ENCODE peak calls at places on chromosomes 11 and 22, in six cellular contexts. One of them, this sample, is unnamed.

GRCh38 chr11:66689661-66690590 is 12.2 kb upstream of the RBM4B start:
- DNase-seq in stimulated activated CD4-positive, alpha-beta T cell treated with anti-CD3 and anti-CD28 coated beads, TNF-alpha, amount 100 ng/mL, for 48 hours: no peak
- DNase-seq in AML-193: no peak
- DNase-seq in fibroblast of mammary gland: no peak
- DNase-seq in heart right ventricle: no peak
- DNase-seq in stomach: no peak
- DNase-seq in this sample: no peak

GRCh38 chr11:66559141-66559861 is 9.1 kb downstream of the CTSF start:
- DNase-seq in heart right ventricle: no peak
- DNase-seq in AML-193: no peak
- DNase-seq in stimulated activated CD4-positive, alpha-beta T cell treated with anti-CD3 and anti-CD28 coated beads, TNF-alpha, amount 100 ng/mL, for 48 hours: no peak
- DNase-seq in fibroblast of mammary gland: peak
- DNase-seq in stomach: peak
- DNase-seq in this sample: no peak

GRCh38 chr11:114166897-114167323 is 107.4 kb downstream of the ZBTB16 start:
- DNase-seq in fibroblast of mammary gland: peak
- DNase-seq in heart right ventricle: no peak
- DNase-seq in stimulated activated CD4-positive, alpha-beta T cell treated with anti-CD3 and anti-CD28 coated beads, TNF-alpha, amount 100 ng/mL, for 48 hours: no peak
- DNase-seq in stomach: no peak
- DNase-seq in AML-193: peak
- DNase-seq in this sample: no peak

GRCh38 chr22:39388261-39389011 is 11.1 kb upstream of the TAB1 start:
- DNase-seq in stomach: peak
- DNase-seq in AML-193: peak
- DNase-seq in stimulated activated CD4-positive, alpha-beta T cell treated with anti-CD3 and anti-CD28 coated beads, TNF-alpha, amount 100 ng/mL, for 48 hours: peak
- DNase-seq in heart right ventricle: peak
- DNase-seq in fibroblast of mammary gland: peak
- DNase-seq in this sample: peak

GRCh38 chr11:126318642-126319373 is 14.9 kb downstream of the DCPS start:
- DNase-seq in stimulated activated CD4-positive, alpha-beta T cell treated with anti-CD3 and anti-CD28 coated beads, TNF-alpha, amount 100 ng/mL, for 48 hours: no peak
- DNase-seq in AML-193: peak
- DNase-seq in heart right ventricle: peak
- DNase-seq in stomach: no peak
- DNase-seq in fibroblast of mammary gland: peak
- DNase-seq in this sample: no peak

GRCh38 chr11:13338437-13339069 is 61.0 kb downstream of the BMAL1 start:
- DNase-seq in fibroblast of mammary gland: peak
- DNase-seq in AML-193: no peak
- DNase-seq in stomach: no peak
- DNase-seq in heart right ventricle: no peak
- DNase-seq in stimulated activated CD4-positive, alpha-beta T cell treated with anti-CD3 and anti-CD28 coated beads, TNF-alpha, amount 100 ng/mL, for 48 hours: no peak
- DNase-seq in this sample: no peak

GRCh38 chr11:20909995-20910726 is 240.8 kb downstream of the NELL1 start:
- DNase-seq in fibroblast of mammary gland: no peak
- DNase-seq in heart right ventricle: no peak
- DNase-seq in stimulated activated CD4-positive, alpha-beta T cell treated with anti-CD3 and anti-CD28 coated beads, TNF-alpha, amount 100 ng/mL, for 48 hours: no peak
- DNase-seq in stomach: no peak
- DNase-seq in AML-193: no peak
- DNase-seq in this sample: no peak

GRCh38 chr11:34299284-34299961 is 58.4 kb downstream of the ABTB2 start:
- DNase-seq in AML-193: no peak
- DNase-seq in heart right ventricle: no peak
- DNase-seq in stomach: no peak
- DNase-seq in stimulated activated CD4-positive, alpha-beta T cell treated with anti-CD3 and anti-CD28 coated beads, TNF-alpha, amount 100 ng/mL, for 48 hours: no peak
- DNase-seq in fibroblast of mammary gland: no peak
- DNase-seq in this sample: no peak

GRCh38 chr22:33896801-33897620 is 23.3 kb downstream of the LARGE1 start:
- DNase-seq in heart right ventricle: no peak
- DNase-seq in stomach: no peak
- DNase-seq in AML-193: no peak
- DNase-seq in fibroblast of mammary gland: peak
- DNase-seq in stimulated activated CD4-positive, alpha-beta T cell treated with anti-CD3 and anti-CD28 coated beads, TNF-alpha, amount 100 ng/mL, for 48 hours: no peak
- DNase-seq in this sample: no peak

GRCh38 chr11:132238331-132238730 is 867.9 kb downstream of the NTM start:
- DNase-seq in fibroblast of mammary gland: no peak
- DNase-seq in AML-193: no peak
- DNase-seq in heart right ventricle: no peak
- DNase-seq in stimulated activated CD4-positive, alpha-beta T cell treated with anti-CD3 and anti-CD28 coated beads, TNF-alpha, amount 100 ng/mL, for 48 hours: no peak
- DNase-seq in stomach: no peak
- DNase-seq in this sample: no peak

GRCh38 chr22:27032121-27032761 is 374.9 kb downstream of the MIAT start:
- DNase-seq in heart right ventricle: no peak
- DNase-seq in stimulated activated CD4-positive, alpha-beta T cell treated with anti-CD3 and anti-CD28 coated beads, TNF-alpha, amount 100 ng/mL, for 48 hours: no peak
- DNase-seq in stomach: no peak
- DNase-seq in AML-193: no peak
- DNase-seq in fibroblast of mammary gland: no peak
- DNase-seq in this sample: no peak

GRCh38 chr11:64745219-64745522 is 1.2 kb upstream of the RASGRP2 start:
- DNase-seq in stimulated activated CD4-positive, alpha-beta T cell treated with anti-CD3 and anti-CD28 coated beads, TNF-alpha, amount 100 ng/mL, for 48 hours: no peak
- DNase-seq in heart right ventricle: peak
- DNase-seq in AML-193: peak
- DNase-seq in fibroblast of mammary gland: no peak
- DNase-seq in stomach: peak
- DNase-seq in this sample: peak

GRCh38 chr22:49608228-49608627 is 219.4 kb downstream of the BRD1 start:
- DNase-seq in stimulated activated CD4-positive, alpha-beta T cell treated with anti-CD3 and anti-CD28 coated beads, TNF-alpha, amount 100 ng/mL, for 48 hours: no peak
- DNase-seq in stomach: no peak
- DNase-seq in heart right ventricle: no peak
- DNase-seq in AML-193: no peak
- DNase-seq in fibroblast of mammary gland: no peak
- DNase-seq in this sample: no peak

GRCh38 chr11:34206598-34207300 is 101.3 kb downstream of the NAT10 start:
- DNase-seq in AML-193: no peak
- DNase-seq in fibroblast of mammary gland: no peak
- DNase-seq in stomach: no peak
- DNase-seq in heart right ventricle: no peak
- DNase-seq in stimulated activated CD4-positive, alpha-beta T cell treated with anti-CD3 and anti-CD28 coated beads, TNF-alpha, amount 100 ng/mL, for 48 hours: no peak
- DNase-seq in this sample: no peak

GRCh38 chr22:26362471-26362870 is 66.6 kb upstream of the ASPHD2 start:
- DNase-seq in AML-193: no peak
- DNase-seq in fibroblast of mammary gland: peak
- DNase-seq in stomach: no peak
- DNase-seq in heart right ventricle: no peak
- DNase-seq in stimulated activated CD4-positive, alpha-beta T cell treated with anti-CD3 and anti-CD28 coated beads, TNF-alpha, amount 100 ng/mL, for 48 hours: no peak
- DNase-seq in this sample: no peak

This sample was measured in naive B cell.